ENCODE peak calls at places on chromosomes 3 and 15, in eight cellular contexts. E is H9; O is spleen; K is endothelial cell; V is CD8-positive, alpha-beta T cell; S is esophagus muscularis mucosa; U is nephron progenitor cell; J is fibroblast of the aortic adventitia. Q is an unnamed sample.

GRCh38 chr3:177150970-177151627 is 46.2 kb downstream of the TBL1XR1 start:
- DNase-seq in J (peak; percentile 84), E (no peak), K (no peak), V (peak; percentile 21), S (no peak), O (no peak), U (no peak), Q (no peak)

GRCh38 chr15:80580107-80580506 is 115.0 kb upstream of the ABHD17C start:
- DNase-seq in J (peak; percentile 39), K (no peak), S (no peak), V (no peak), O (peak; percentile 33), U (no peak), E (peak; percentile 15), Q (no peak)

GRCh38 chr15:50676799-50677483 is 9.7 kb downstream of the TRPM7 start:
- DNase-seq in E (no peak), U (no peak), K (no peak), J (peak; percentile 35), O (no peak), V (no peak), S (no peak), Q (no peak)

GRCh38 chr3:60588806-60589205 is 662.4 kb downstream of the FHIT start:
- DNase-seq in J (peak; percentile 17), O (no peak), S (no peak), K (no peak), U (no peak), V (no peak), E (no peak), Q (no peak)

GRCh38 chr15:35289029-35289617 is 204.0 kb upstream of the NANOGP8 start:
- DNase-seq in S (no peak), O (no peak), J (peak; percentile 87), U (peak; percentile 25), K (peak; percentile 19), E (no peak), V (no peak), Q (no peak)

GRCh38 chr15:100703032-100703578 is 100.7 kb downstream of the ASB7 start:
- DNase-seq in K (peak; percentile 19), S (no peak), V (no peak), J (peak; percentile 67), O (no peak), U (no peak), E (no peak), Q (no peak)

GRCh38 chr3:15453501-15453900 is 26.1 kb downstream of the EAF1 start:
- DNase-seq in S (no peak), V (no peak), O (no peak), U (no peak), J (no peak), E (no peak), K (no peak), Q (no peak)

GRCh38 chr3:127639173-127640030 is 10.4 kb downstream of the PODXL2 start:
- DNase-seq in J (peak; percentile 24), K (no peak), O (no peak), S (no peak), V (no peak), E (no peak), U (no peak), Q (no peak)

GRCh38 chr3:46405301-46406079 is 1.4 kb downstream of the CCR5AS start:
- DNase-seq in K (no peak), E (no peak), J (no peak), V (no peak), O (no peak), U (no peak), S (no peak), Q (no peak)

GRCh38 chr3:69439683-69440270 is 53.9 kb upstream of the FRMD4B start:
- DNase-seq in V (no peak), K (no peak), S (no peak), E (no peak), J (peak; percentile 60), O (no peak), U (no peak), Q (no peak)

GRCh38 chr3:152200476-152201422 is 68.0 kb upstream of the MBNL1 start:
- DNase-seq in J (peak; percentile 33), K (no peak), V (no peak), S (no peak), U (no peak), O (no peak), E (no peak), Q (no peak)

GRCh38 chr15:67941643-67942315 is 101.9 kb upstream of the RNU6-1 start:
- DNase-seq in E (no peak), K (no peak), U (no peak), J (peak; percentile 40), O (no peak), S (no peak), V (no peak), Q (no peak)

GRCh38 chr3:125039041-125039896 is 16.5 kb downstream of the HEG1 start:
- DNase-seq in J (peak; percentile 28), V (no peak), E (no peak), U (peak; percentile 46), S (no peak), K (no peak), O (no peak), Q (no peak)

GRCh38 chr15:31084176-31084575 is 17.3 kb downstream of the TRPM1 start:
- DNase-seq in S (no peak), U (no peak), J (no peak), E (no peak), O (no peak), V (no peak), K (no peak), Q (no peak)

GRCh38 chr15:58548308-58549012 is 116.7 kb downstream of the LIPC start:
- DNase-seq in J (no peak), K (no peak), S (no peak), U (no peak), O (no peak), V (no peak), E (no peak), Q (no peak)

GRCh38 chr15:47326506-47326905 is 390.8 kb upstream of the SEMA6D start:
- DNase-seq in V (no peak), E (no peak), S (no peak), K (no peak), U (no peak), J (no peak), O (no peak), Q (no peak)

GRCh38 chr15:47332481-47332880 is 384.8 kb upstream of the SEMA6D start:
- DNase-seq in S (no peak), V (no peak), J (peak; percentile 29), U (no peak), O (no peak), K (no peak), E (no peak), Q (no peak)

GRCh38 chr15:47331796-47332480 is 385.4 kb upstream of the SEMA6D start:
- DNase-seq in J (peak; percentile 66), O (no peak), V (no peak), U (no peak), E (no peak), S (no peak), K (no peak), Q (no peak)

GRCh38 chr15:47326934-47327333 is 390.4 kb upstream of the SEMA6D start:
- DNase-seq in U (no peak), E (no peak), S (no peak), V (no peak), J (no peak), K (no peak), O (no peak), Q (no peak)
- TF ChIP-seq CTCF in U (no peak), E (no peak), S (no peak), V (no peak), J (no peak), K (no peak), O (no peak), Q (no peak)

GRCh38 chr15:76235186-76235826 is 76.0 kb downstream of the ETFA start:
- DNase-seq in E (no peak), S (no peak), K (no peak), J (peak; percentile 60), U (no peak), O (no peak), V (no peak), Q (no peak)
- TF ChIP-seq CTCF in E (peak; percentile 58), S (peak; percentile 25), K (no peak), J (peak; percentile 41), U (peak; percentile 22), O (peak; percentile 61), V (peak; percentile 56), Q (peak; percentile 56)

DNA sequence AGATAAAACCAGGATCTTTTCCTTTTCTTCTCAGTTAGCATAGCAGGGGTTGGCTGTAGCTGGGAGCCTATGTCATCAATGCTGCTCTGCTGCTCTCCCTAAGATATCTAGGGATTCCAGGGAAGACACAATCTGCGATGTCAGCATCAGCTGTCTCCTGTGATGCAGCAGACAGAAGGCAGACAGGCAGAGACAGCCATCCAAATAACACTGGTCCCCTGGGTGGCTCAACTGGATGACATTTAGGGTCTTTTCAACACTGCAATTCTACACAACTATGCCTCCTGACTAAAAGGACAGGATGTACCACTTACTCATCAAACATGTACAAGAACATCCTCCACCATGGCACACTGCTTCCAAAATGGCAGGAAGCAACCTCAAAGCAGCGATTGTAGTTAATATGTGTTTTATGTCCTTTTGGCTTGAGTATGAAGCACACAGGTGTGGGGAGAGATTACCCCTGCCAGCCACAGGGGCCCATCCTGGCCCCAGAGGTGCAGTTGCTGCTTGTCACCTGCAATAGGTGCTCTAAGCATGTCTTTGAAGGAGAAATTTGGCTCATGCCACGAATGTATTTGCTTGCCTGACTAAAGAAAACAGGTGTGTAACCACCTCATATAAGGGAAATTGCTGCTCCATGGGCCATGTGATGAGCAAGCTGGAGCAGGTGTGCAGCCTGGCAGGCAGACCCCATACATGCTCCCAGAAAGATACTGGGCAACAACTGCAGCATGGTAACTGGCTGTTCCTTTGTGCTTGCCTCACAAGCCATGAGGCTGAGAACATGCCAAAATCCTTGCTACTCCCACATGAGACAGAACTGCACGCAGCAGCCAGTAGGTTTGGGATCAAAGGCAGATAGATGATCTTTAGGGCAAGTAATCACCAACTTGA is 357.8 kb downstream of the VPS13C start:
- DNase-seq in U (no peak), S (peak; percentile 77), V (no peak), O (no peak), K (no peak), J (no peak), E (peak; percentile 61), Q (no peak)
- TF ChIP-seq CTCF in U (no peak), S (no peak), V (no peak), O (no peak), K (no peak), J (no peak), E (peak; percentile 67), Q (no peak)

GRCh38 chr3:30952786-30953185 is 58.3 kb upstream of the GADL1 start:
- DNase-seq in O (no peak), S (peak; percentile 78), J (peak; percentile 45), K (no peak), U (no peak), V (no peak), E (no peak), Q (no peak)
- TF ChIP-seq CTCF in O (no peak), S (no peak), J (no peak), K (no peak), U (no peak), V (no peak), E (no peak), Q (no peak)

GRCh38 chr3:193439423-193439822 is 60.9 kb upstream of the ATP13A5 start:
- DNase-seq in V (no peak), S (no peak), K (no peak), J (no peak), U (no peak), E (no peak), O (no peak), Q (no peak)
- TF ChIP-seq CTCF in V (no peak), S (no peak), K (no peak), J (no peak), U (no peak), E (no peak), O (no peak), Q (no peak)

Q was measured in D721Med.